ENCODE peak calls at places on chromosomes 3 and 15, in four cellular contexts. One of them, this sample, is unnamed.

GRCh38 chr3:182618085-182618732 is 175.1 kb upstream of the ATP11B start:
- DNase-seq in uterus: no peak
- DNase-seq in thyroid gland: no peak
- DNase-seq in left ventricle myocardium inferior: no peak
- DNase-seq in this sample: peak; percentile 59

GRCh38 chr3:143016321-143016972 is 15.1 kb downstream of the U2SURP start:
- DNase-seq in thyroid gland: no peak
- DNase-seq in uterus: no peak
- DNase-seq in left ventricle myocardium inferior: no peak
- DNase-seq in this sample: peak; percentile 48

GRCh38 chr3:33417051-33417673 is 23.0 kb downstream of the UBP1 start:
- DNase-seq in left ventricle myocardium inferior: no peak
- DNase-seq in thyroid gland: no peak
- DNase-seq in uterus: no peak
- DNase-seq in this sample: peak; percentile 52

GRCh38 chr3:183764854-183765731 is 60.3 kb downstream of the MAP6D1 start:
- DNase-seq in uterus: no peak
- DNase-seq in left ventricle myocardium inferior: no peak
- DNase-seq in thyroid gland: peak; percentile 56
- DNase-seq in this sample: peak; percentile 24

GRCh38 chr3:194119831-194120230 is 16.1 kb upstream of the HES1 start:
- DNase-seq in uterus: no peak
- DNase-seq in thyroid gland: no peak
- DNase-seq in left ventricle myocardium inferior: no peak
- DNase-seq in this sample: no peak

GRCh38 chr3:18099611-18100010 is 325.5 kb downstream of the SATB1 start:
- DNase-seq in left ventricle myocardium inferior: no peak
- DNase-seq in thyroid gland: no peak
- DNase-seq in uterus: no peak
- DNase-seq in this sample: no peak

GRCh38 chr3:88137836-88138235 is 11.9 kb upstream of the C3orf38 start:
- DNase-seq in uterus: no peak
- DNase-seq in thyroid gland: no peak
- DNase-seq in left ventricle myocardium inferior: no peak
- DNase-seq in this sample: peak; percentile 47

GRCh38 chr3:56759532-56759931 is 42.2 kb downstream of the ARHGEF3 start:
- DNase-seq in left ventricle myocardium inferior: no peak
- DNase-seq in uterus: no peak
- DNase-seq in thyroid gland: no peak
- DNase-seq in this sample: no peak

GRCh38 chr15:40323953-40324937 is 753 bp downstream of the INAFM2 start:
- DNase-seq in uterus: no peak
- DNase-seq in left ventricle myocardium inferior: no peak
- DNase-seq in thyroid gland: no peak
- DNase-seq in this sample: no peak

DNA sequence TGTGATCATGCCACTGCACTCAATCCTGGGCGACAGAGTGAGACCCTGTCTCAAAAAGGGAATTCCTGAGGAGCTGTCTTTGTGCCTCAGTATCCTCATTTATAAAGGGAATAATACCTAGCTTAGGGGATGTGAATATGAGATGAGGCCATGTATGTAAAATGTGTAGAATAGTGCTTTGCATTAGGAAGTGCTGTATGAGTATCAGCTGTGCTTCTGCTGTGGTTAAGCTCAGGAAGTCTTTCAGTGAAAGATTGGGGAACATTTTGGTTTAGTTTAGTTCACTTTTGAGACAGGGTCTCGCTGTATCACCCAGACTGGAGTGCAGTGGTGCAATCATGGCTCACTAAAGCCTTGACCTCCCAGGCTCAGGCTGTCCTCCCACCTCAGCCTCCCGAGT is 10.6 kb downstream of the THUMPD3 start:
- DNase-seq in thyroid gland: no peak
- DNase-seq in uterus: no peak
- DNase-seq in left ventricle myocardium inferior: no peak
- DNase-seq in this sample: no peak
- TF ChIP-seq CTCF in thyroid gland: no peak
- TF ChIP-seq CTCF in uterus: no peak
- TF ChIP-seq CTCF in left ventricle myocardium inferior: no peak
- TF ChIP-seq CTCF in this sample: no peak

DNA sequence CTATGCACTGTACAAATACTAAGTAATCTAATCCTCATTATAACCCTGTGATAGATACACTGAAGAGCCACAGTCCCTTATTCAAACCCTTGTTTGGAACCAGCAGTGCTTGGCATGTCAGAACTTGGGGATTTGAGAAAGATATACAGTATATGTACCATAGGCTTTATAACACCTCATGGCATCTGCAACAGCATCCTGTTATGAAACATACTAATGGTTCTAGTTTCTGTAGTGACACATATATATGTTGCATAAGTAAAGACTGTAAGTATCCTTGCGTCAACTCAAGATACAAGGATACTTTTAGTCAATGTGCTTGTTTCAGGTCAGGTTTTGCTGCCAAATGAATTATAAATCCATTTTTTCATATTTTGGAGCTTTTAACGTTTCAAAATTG is 58.5 kb downstream of the CCNL1 start:
- DNase-seq in thyroid gland: no peak
- DNase-seq in uterus: no peak
- DNase-seq in left ventricle myocardium inferior: no peak
- DNase-seq in this sample: peak; percentile 95
- H3K36me3 ChIP-seq in thyroid gland: no peaks in the 10 kb centered on the region
- H3K36me3 ChIP-seq in uterus: no peaks in the 10 kb centered on the region
- H3K36me3 ChIP-seq in left ventricle myocardium inferior: no peaks in the 10 kb centered on the region
- H3K36me3 ChIP-seq in this sample: no peaks in the 10 kb centered on the region

GRCh38 chr3:25780618-25781017 is 2.6 kb downstream of the NGLY1 start:
- DNase-seq in thyroid gland: no peak
- DNase-seq in uterus: no peak
- DNase-seq in left ventricle myocardium inferior: no peak
- DNase-seq in this sample: no peak
- H3K4me3 ChIP-seq in thyroid gland: no peak overlapping the region
- H3K4me3 ChIP-seq in uterus: no peak overlapping the region
- H3K4me3 ChIP-seq in left ventricle myocardium inferior: no peak overlapping the region
- H3K4me3 ChIP-seq in this sample: no peak overlapping the region

DNA sequence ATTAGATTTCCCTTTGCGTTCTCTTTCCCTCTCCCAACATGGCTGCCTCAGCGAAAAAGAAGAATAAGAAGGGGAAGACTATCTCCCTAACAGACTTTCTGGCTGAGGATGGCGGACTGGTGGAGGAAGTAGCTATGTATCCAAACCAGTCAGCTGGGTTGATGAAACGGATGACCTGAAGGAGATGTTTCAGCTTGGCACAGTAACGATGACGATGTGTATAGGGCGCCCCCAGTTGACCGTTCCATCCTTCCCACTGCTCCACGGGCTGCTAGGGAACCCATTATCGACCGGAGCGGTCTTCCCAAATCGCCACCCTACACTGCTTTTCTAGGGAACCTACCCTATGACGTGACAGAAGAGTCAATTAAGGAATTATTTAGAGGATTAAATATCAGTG is 20.1 kb upstream of the PARP14 start:
- DNase-seq in uterus: no peak
- DNase-seq in left ventricle myocardium inferior: no peak
- DNase-seq in thyroid gland: peak; percentile 21
- DNase-seq in this sample: no peak
- TF ChIP-seq CTCF in uterus: no peak
- TF ChIP-seq CTCF in left ventricle myocardium inferior: no peak
- TF ChIP-seq CTCF in thyroid gland: no peak
- TF ChIP-seq CTCF in this sample: no peak

GRCh38 chr3:158823426-158823825 is 21.6 kb downstream of the MFSD1 start:
- DNase-seq in uterus: no peak
- DNase-seq in left ventricle myocardium inferior: no peak
- DNase-seq in thyroid gland: no peak
- DNase-seq in this sample: no peak

GRCh38 chr3:158821847-158822246 is 20.0 kb downstream of the MFSD1 start:
- DNase-seq in thyroid gland: no peak
- DNase-seq in uterus: no peak
- DNase-seq in left ventricle myocardium inferior: no peak
- DNase-seq in this sample: no peak

GRCh38 chr3:158830391-158830790 is 28.5 kb downstream of the MFSD1 start:
- DNase-seq in left ventricle myocardium inferior: no peak
- DNase-seq in uterus: no peak
- DNase-seq in thyroid gland: no peak
- DNase-seq in this sample: peak; percentile 91

DNA sequence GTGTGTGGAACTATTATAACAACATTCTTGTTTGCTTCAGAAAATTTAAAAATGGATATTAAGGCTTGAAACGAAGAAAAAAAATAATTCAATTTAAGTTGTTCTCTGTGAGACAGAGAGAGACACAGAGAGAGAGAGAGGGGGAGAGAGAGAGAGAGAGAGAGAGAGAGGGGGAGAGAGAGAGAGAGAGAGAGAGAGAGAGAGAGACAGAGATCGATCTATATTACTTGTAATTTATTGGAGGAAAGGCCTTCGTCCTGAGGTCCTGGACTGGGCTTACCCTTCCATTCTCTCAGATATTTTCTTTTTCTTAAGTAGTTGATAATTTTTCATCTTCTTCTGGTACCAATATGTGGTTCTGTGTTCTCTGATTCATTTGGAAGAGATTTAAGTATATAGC is 25.9 kb downstream of the MFSD1 start:
- DNase-seq in left ventricle myocardium inferior: no peak
- DNase-seq in uterus: no peak
- DNase-seq in thyroid gland: no peak
- DNase-seq in this sample: no peak
- H3K36me3 ChIP-seq in left ventricle myocardium inferior: peaks cover 81% of the 10 kb centered on the region
- H3K36me3 ChIP-seq in uterus: no peaks in the 10 kb centered on the region
- H3K36me3 ChIP-seq in thyroid gland: peaks cover 31% of the 10 kb centered on the region
- H3K36me3 ChIP-seq in this sample: no peaks in the 10 kb centered on the region

DNA sequence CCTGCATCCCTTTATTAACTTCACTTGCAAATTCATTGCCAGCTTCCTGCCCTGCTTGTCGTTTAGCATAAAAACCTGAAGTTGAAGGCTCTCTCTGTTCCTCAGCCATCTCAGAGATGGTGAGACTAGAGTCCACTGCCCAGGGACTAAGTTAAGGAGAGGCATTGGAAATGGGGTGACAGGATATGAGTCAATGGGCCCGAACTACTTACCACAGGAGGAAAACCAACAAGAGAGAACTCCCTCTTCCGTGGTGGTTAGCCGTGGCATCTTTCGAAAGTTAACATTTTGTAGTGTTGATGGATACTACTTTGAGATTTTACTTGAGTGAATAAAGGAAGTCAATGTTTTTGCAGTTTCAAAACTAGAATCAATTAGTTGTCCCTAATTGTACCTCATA is 65.3 kb downstream of the LRTM1 start:
- DNase-seq in thyroid gland: no peak
- DNase-seq in left ventricle myocardium inferior: no peak
- DNase-seq in uterus: no peak
- DNase-seq in this sample: no peak
- H3K4me3 ChIP-seq in thyroid gland: no peak overlapping the region
- H3K4me3 ChIP-seq in left ventricle myocardium inferior: no peak overlapping the region
- H3K4me3 ChIP-seq in uterus: no peak overlapping the region
- H3K4me3 ChIP-seq in this sample: no peak overlapping the region

GRCh38 chr3:30131171-30131570 is 475.2 kb upstream of the TGFBR2 start:
- DNase-seq in uterus: no peak
- DNase-seq in thyroid gland: no peak
- DNase-seq in left ventricle myocardium inferior: no peak
- DNase-seq in this sample: no peak

GRCh38 chr3:30140356-30140755 is 466.0 kb upstream of the TGFBR2 start:
- DNase-seq in left ventricle myocardium inferior: no peak
- DNase-seq in thyroid gland: no peak
- DNase-seq in uterus: no peak
- DNase-seq in this sample: no peak

GRCh38 chr3:30139283-30139682 is 467.1 kb upstream of the TGFBR2 start:
- DNase-seq in uterus: no peak
- DNase-seq in thyroid gland: no peak
- DNase-seq in left ventricle myocardium inferior: no peak
- DNase-seq in this sample: no peak

GRCh38 chr3:30130391-30130790 is 476.0 kb upstream of the TGFBR2 start:
- DNase-seq in thyroid gland: no peak
- DNase-seq in uterus: no peak
- DNase-seq in left ventricle myocardium inferior: no peak
- DNase-seq in this sample: no peak

DNA sequence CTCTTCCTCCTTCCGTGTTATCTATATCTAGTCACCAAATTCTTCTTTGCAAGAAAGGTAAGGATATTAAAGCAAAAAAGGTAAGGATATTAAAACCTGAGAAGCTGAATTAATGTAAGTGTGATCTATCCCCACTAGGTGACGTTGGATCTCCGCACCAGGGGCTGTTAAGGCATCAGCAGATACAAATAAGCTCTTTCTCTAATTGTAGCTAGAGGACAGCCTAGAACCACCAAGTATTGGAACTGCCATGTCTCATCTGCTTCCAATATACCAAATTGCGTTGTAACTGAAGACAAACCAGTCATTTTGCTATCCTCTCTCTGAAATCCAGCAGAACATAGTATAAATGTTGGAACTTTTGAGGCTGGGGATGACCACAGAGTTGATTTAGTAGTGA is 471.2 kb upstream of the TGFBR2 start:
- DNase-seq in thyroid gland: no peak
- DNase-seq in left ventricle myocardium inferior: peak; percentile 21
- DNase-seq in uterus: no peak
- DNase-seq in this sample: no peak
- TF ChIP-seq CTCF in thyroid gland: no peak
- TF ChIP-seq CTCF in left ventricle myocardium inferior: peak; percentile 63
- TF ChIP-seq CTCF in uterus: no peak
- TF ChIP-seq CTCF in this sample: no peak

This sample was measured in bronchial epithelial cell.